ENCODE peak calls at places on chromosome 17, in six cellular contexts. One of them, this sample, is unnamed.

GRCh38 chr17:38883592-38884526 is 14.0 kb downstream of the LASP1 start:
- DNase-seq in HFFc6: no peak
- DNase-seq in activated CD4-positive, alpha-beta memory T cell treated with anti-CD3 and anti-CD28 coated beads, Interleukin-2, amount 10 ng/mL, durations not matched to agents 7 days and 5 days: no peak
- DNase-seq in amniotic stem cell: no peak
- DNase-seq in H7: no peak
- DNase-seq in CD8-positive, alpha-beta memory T cell: no peak
- DNase-seq in this sample: no peak

GRCh38 chr17:3471599-3471998 is at the start of gene SPATA22:
- DNase-seq in HFFc6: no peak
- DNase-seq in activated CD4-positive, alpha-beta memory T cell treated with anti-CD3 and anti-CD28 coated beads, Interleukin-2, amount 10 ng/mL, durations not matched to agents 7 days and 5 days: no peak
- DNase-seq in amniotic stem cell: no peak
- DNase-seq in H7: no peak
- DNase-seq in CD8-positive, alpha-beta memory T cell: no peak
- DNase-seq in this sample: no peak

GRCh38 chr17:17315142-17315821 is 12.1 kb downstream of the NT5M start:
- DNase-seq in HFFc6: no peak
- DNase-seq in activated CD4-positive, alpha-beta memory T cell treated with anti-CD3 and anti-CD28 coated beads, Interleukin-2, amount 10 ng/mL, durations not matched to agents 7 days and 5 days: no peak
- DNase-seq in amniotic stem cell: no peak
- DNase-seq in H7: peak
- DNase-seq in CD8-positive, alpha-beta memory T cell: no peak
- DNase-seq in this sample: no peak

GRCh38 chr17:46768540-46768870 is 50.0 kb downstream of the WNT3 start:
- DNase-seq in HFFc6: no peak
- DNase-seq in activated CD4-positive, alpha-beta memory T cell treated with anti-CD3 and anti-CD28 coated beads, Interleukin-2, amount 10 ng/mL, durations not matched to agents 7 days and 5 days: no peak
- DNase-seq in amniotic stem cell: no peak
- DNase-seq in H7: peak
- DNase-seq in CD8-positive, alpha-beta memory T cell: no peak
- DNase-seq in this sample: no peak

GRCh38 chr17:44187131-44187899 is 543 bp downstream of the TMUB2 start:
- DNase-seq in HFFc6: peak
- DNase-seq in activated CD4-positive, alpha-beta memory T cell treated with anti-CD3 and anti-CD28 coated beads, Interleukin-2, amount 10 ng/mL, durations not matched to agents 7 days and 5 days: no peak
- DNase-seq in amniotic stem cell: no peak
- DNase-seq in H7: peak
- DNase-seq in CD8-positive, alpha-beta memory T cell: peak
- DNase-seq in this sample: peak

GRCh38 chr17:71900830-71901229 is 220.0 kb upstream of the SOX9 start:
- DNase-seq in HFFc6: peak
- DNase-seq in activated CD4-positive, alpha-beta memory T cell treated with anti-CD3 and anti-CD28 coated beads, Interleukin-2, amount 10 ng/mL, durations not matched to agents 7 days and 5 days: no peak
- DNase-seq in amniotic stem cell: no peak
- DNase-seq in H7: no peak
- DNase-seq in CD8-positive, alpha-beta memory T cell: no peak
- DNase-seq in this sample: no peak

GRCh38 chr17:32285770-32286517 is 20.3 kb downstream of the RHBDL3 start:
- DNase-seq in HFFc6: no peak
- DNase-seq in activated CD4-positive, alpha-beta memory T cell treated with anti-CD3 and anti-CD28 coated beads, Interleukin-2, amount 10 ng/mL, durations not matched to agents 7 days and 5 days: no peak
- DNase-seq in amniotic stem cell: no peak
- DNase-seq in H7: no peak
- DNase-seq in CD8-positive, alpha-beta memory T cell: no peak
- DNase-seq in this sample: no peak

GRCh38 chr17:38797828-38798227 is 1.5 kb downstream of the PIP4K2B start:
- DNase-seq in HFFc6: no peak
- DNase-seq in activated CD4-positive, alpha-beta memory T cell treated with anti-CD3 and anti-CD28 coated beads, Interleukin-2, amount 10 ng/mL, durations not matched to agents 7 days and 5 days: no peak
- DNase-seq in amniotic stem cell: no peak
- DNase-seq in H7: no peak
- DNase-seq in CD8-positive, alpha-beta memory T cell: no peak
- DNase-seq in this sample: no peak

GRCh38 chr17:74455025-74455585 is 11.3 kb upstream of the CD300A start:
- DNase-seq in HFFc6: no peak
- DNase-seq in activated CD4-positive, alpha-beta memory T cell treated with anti-CD3 and anti-CD28 coated beads, Interleukin-2, amount 10 ng/mL, durations not matched to agents 7 days and 5 days: no peak
- DNase-seq in amniotic stem cell: no peak
- DNase-seq in H7: peak
- DNase-seq in CD8-positive, alpha-beta memory T cell: no peak
- DNase-seq in this sample: no peak

GRCh38 chr17:72192409-72193192 is 71.8 kb downstream of the SOX9 start:
- DNase-seq in HFFc6: peak
- DNase-seq in activated CD4-positive, alpha-beta memory T cell treated with anti-CD3 and anti-CD28 coated beads, Interleukin-2, amount 10 ng/mL, durations not matched to agents 7 days and 5 days: no peak
- DNase-seq in amniotic stem cell: no peak
- DNase-seq in H7: no peak
- DNase-seq in CD8-positive, alpha-beta memory T cell: no peak
- DNase-seq in this sample: no peak

GRCh38 chr17:7989781-7990655 is 12.4 kb upstream of the GUCY2D start:
- DNase-seq in HFFc6: peak
- DNase-seq in activated CD4-positive, alpha-beta memory T cell treated with anti-CD3 and anti-CD28 coated beads, Interleukin-2, amount 10 ng/mL, durations not matched to agents 7 days and 5 days: peak
- DNase-seq in amniotic stem cell: no peak
- DNase-seq in H7: peak
- DNase-seq in CD8-positive, alpha-beta memory T cell: peak
- DNase-seq in this sample: peak

GRCh38 chr17:41802961-41803682 is 8.6 kb downstream of the P3H4 start:
- DNase-seq in HFFc6: no peak
- DNase-seq in activated CD4-positive, alpha-beta memory T cell treated with anti-CD3 and anti-CD28 coated beads, Interleukin-2, amount 10 ng/mL, durations not matched to agents 7 days and 5 days: no peak
- DNase-seq in amniotic stem cell: no peak
- DNase-seq in H7: peak
- DNase-seq in CD8-positive, alpha-beta memory T cell: no peak
- DNase-seq in this sample: no peak

GRCh38 chr17:76268015-76268749 is 3.0 kb downstream of the UBALD2 start:
- DNase-seq in HFFc6: peak
- DNase-seq in activated CD4-positive, alpha-beta memory T cell treated with anti-CD3 and anti-CD28 coated beads, Interleukin-2, amount 10 ng/mL, durations not matched to agents 7 days and 5 days: peak
- DNase-seq in amniotic stem cell: no peak
- DNase-seq in H7: peak
- DNase-seq in CD8-positive, alpha-beta memory T cell: peak
- DNase-seq in this sample: peak

GRCh38 chr17:46989637-46990431 is 10.8 kb upstream of the RPRML start:
- DNase-seq in HFFc6: no peak
- DNase-seq in activated CD4-positive, alpha-beta memory T cell treated with anti-CD3 and anti-CD28 coated beads, Interleukin-2, amount 10 ng/mL, durations not matched to agents 7 days and 5 days: no peak
- DNase-seq in amniotic stem cell: no peak
- DNase-seq in H7: no peak
- DNase-seq in CD8-positive, alpha-beta memory T cell: no peak
- DNase-seq in this sample: no peak

GRCh38 chr17:39661744-39662541 is 3.2 kb upstream of the TCAP start:
- DNase-seq in HFFc6: no peak
- DNase-seq in activated CD4-positive, alpha-beta memory T cell treated with anti-CD3 and anti-CD28 coated beads, Interleukin-2, amount 10 ng/mL, durations not matched to agents 7 days and 5 days: no peak
- DNase-seq in amniotic stem cell: no peak
- DNase-seq in H7: no peak
- DNase-seq in CD8-positive, alpha-beta memory T cell: no peak
- DNase-seq in this sample: no peak

GRCh38 chr17:48757524-48757961 is 29.0 kb upstream of the HOXB13 start:
- DNase-seq in HFFc6: peak
- DNase-seq in activated CD4-positive, alpha-beta memory T cell treated with anti-CD3 and anti-CD28 coated beads, Interleukin-2, amount 10 ng/mL, durations not matched to agents 7 days and 5 days: no peak
- DNase-seq in amniotic stem cell: no peak
- DNase-seq in H7: no peak
- DNase-seq in CD8-positive, alpha-beta memory T cell: no peak
- DNase-seq in this sample: no peak

GRCh38 chr17:10646393-10646990 is 10.6 kb downstream of the MYH3 start:
- DNase-seq in HFFc6: peak
- DNase-seq in activated CD4-positive, alpha-beta memory T cell treated with anti-CD3 and anti-CD28 coated beads, Interleukin-2, amount 10 ng/mL, durations not matched to agents 7 days and 5 days: peak
- DNase-seq in amniotic stem cell: peak
- DNase-seq in H7: peak
- DNase-seq in CD8-positive, alpha-beta memory T cell: peak
- DNase-seq in this sample: peak

GRCh38 chr17:81966343-81967243 is 5.6 kb upstream of the NOTUM start:
- DNase-seq in HFFc6: no peak
- DNase-seq in activated CD4-positive, alpha-beta memory T cell treated with anti-CD3 and anti-CD28 coated beads, Interleukin-2, amount 10 ng/mL, durations not matched to agents 7 days and 5 days: no peak
- DNase-seq in amniotic stem cell: no peak
- DNase-seq in H7: peak
- DNase-seq in CD8-positive, alpha-beta memory T cell: no peak
- DNase-seq in this sample: no peak

GRCh38 chr17:51419476-51419875 is 159.1 kb downstream of the UTP18 start:
- DNase-seq in HFFc6: no peak
- DNase-seq in activated CD4-positive, alpha-beta memory T cell treated with anti-CD3 and anti-CD28 coated beads, Interleukin-2, amount 10 ng/mL, durations not matched to agents 7 days and 5 days: no peak
- DNase-seq in amniotic stem cell: no peak
- DNase-seq in H7: no peak
- DNase-seq in CD8-positive, alpha-beta memory T cell: no peak
- DNase-seq in this sample: no peak

GRCh38 chr17:36566081-36566480 is 21.4 kb downstream of the GGNBP2 start:
- DNase-seq in HFFc6: no peak
- DNase-seq in activated CD4-positive, alpha-beta memory T cell treated with anti-CD3 and anti-CD28 coated beads, Interleukin-2, amount 10 ng/mL, durations not matched to agents 7 days and 5 days: no peak
- DNase-seq in amniotic stem cell: no peak
- DNase-seq in H7: no peak
- DNase-seq in CD8-positive, alpha-beta memory T cell: no peak
- DNase-seq in this sample: no peak

GRCh38 chr17:69602969-69603368 is 188.5 kb downstream of the MAP2K6 start:
- DNase-seq in HFFc6: no peak
- DNase-seq in activated CD4-positive, alpha-beta memory T cell treated with anti-CD3 and anti-CD28 coated beads, Interleukin-2, amount 10 ng/mL, durations not matched to agents 7 days and 5 days: no peak
- DNase-seq in amniotic stem cell: no peak
- DNase-seq in H7: no peak
- DNase-seq in CD8-positive, alpha-beta memory T cell: no peak
- DNase-seq in this sample: no peak

GRCh38 chr17:35315283-35315682 is 58.1 kb downstream of the SLFN11 start:
- DNase-seq in HFFc6: peak
- DNase-seq in activated CD4-positive, alpha-beta memory T cell treated with anti-CD3 and anti-CD28 coated beads, Interleukin-2, amount 10 ng/mL, durations not matched to agents 7 days and 5 days: no peak
- DNase-seq in amniotic stem cell: peak
- DNase-seq in H7: no peak
- DNase-seq in CD8-positive, alpha-beta memory T cell: no peak
- DNase-seq in this sample: no peak

GRCh38 chr17:19331134-19331533 is 31.4 kb downstream of the B9D1 start:
- DNase-seq in HFFc6: peak
- DNase-seq in activated CD4-positive, alpha-beta memory T cell treated with anti-CD3 and anti-CD28 coated beads, Interleukin-2, amount 10 ng/mL, durations not matched to agents 7 days and 5 days: no peak
- DNase-seq in amniotic stem cell: peak
- DNase-seq in H7: no peak
- DNase-seq in CD8-positive, alpha-beta memory T cell: no peak
- DNase-seq in this sample: no peak

GRCh38 chr17:61285483-61286320 is 113.9 kb upstream of the TBX2 start:
- DNase-seq in HFFc6: peak
- DNase-seq in activated CD4-positive, alpha-beta memory T cell treated with anti-CD3 and anti-CD28 coated beads, Interleukin-2, amount 10 ng/mL, durations not matched to agents 7 days and 5 days: no peak
- DNase-seq in amniotic stem cell: no peak
- DNase-seq in H7: peak
- DNase-seq in CD8-positive, alpha-beta memory T cell: no peak
- DNase-seq in this sample: no peak

GRCh38 chr17:66214893-66215528 is 14.2 kb downstream of the APOH start:
- DNase-seq in HFFc6: no peak
- DNase-seq in activated CD4-positive, alpha-beta memory T cell treated with anti-CD3 and anti-CD28 coated beads, Interleukin-2, amount 10 ng/mL, durations not matched to agents 7 days and 5 days: no peak
- DNase-seq in amniotic stem cell: no peak
- DNase-seq in H7: no peak
- DNase-seq in CD8-positive, alpha-beta memory T cell: no peak
- DNase-seq in this sample: no peak

GRCh38 chr17:37696366-37696765 is 48.5 kb downstream of the HNF1B start:
- DNase-seq in HFFc6: no peak
- DNase-seq in activated CD4-positive, alpha-beta memory T cell treated with anti-CD3 and anti-CD28 coated beads, Interleukin-2, amount 10 ng/mL, durations not matched to agents 7 days and 5 days: no peak
- DNase-seq in amniotic stem cell: no peak
- DNase-seq in H7: no peak
- DNase-seq in CD8-positive, alpha-beta memory T cell: no peak
- DNase-seq in this sample: no peak

This sample was measured in AML-193.